ENCODE peak calls at places on chromosomes 16 and 17, in six cellular contexts. F, P, J, B, M and H are unnamed samples.

GRCh38 chr16:4935231-4935855 is 1.6 kb downstream of the PPL start:
- DNase-seq in J (peak), F (no peak), M (no peak), P (no peak), B (no peak), H (no peak)

GRCh38 chr17:63309021-63309420 is 137.1 kb downstream of the CYB561 start:
- DNase-seq in F (no peak), B (no peak), M (no peak), P (no peak), J (peak), H (no peak)

GRCh38 chr16:25747160-25747758 is 55.5 kb downstream of the HS3ST4 start:
- DNase-seq in B (no peak), F (peak), P (peak), M (no peak), J (peak), H (no peak)

GRCh38 chr16:88924834-88925539 is 52.0 kb downstream of the CBFA2T3 start:
- DNase-seq in J (peak), M (peak), B (no peak), F (peak), P (no peak), H (peak)

GRCh38 chr17:16936536-16937310 is 35.2 kb downstream of the TNFRSF13B start:
- DNase-seq in B (no peak), J (no peak), M (no peak), P (no peak), F (no peak), H (no peak)

GRCh38 chr17:31580331-31581021 is 189.0 kb downstream of the RAB11FIP4 start:
- DNase-seq in P (no peak), M (no peak), F (no peak), J (peak), B (no peak), H (no peak)

GRCh38 chr16:10391339-10391738 is 5.5 kb downstream of the ATF7IP2 start:
- DNase-seq in F (no peak), M (no peak), J (no peak), B (no peak), P (no peak), H (no peak)

GRCh38 chr17:17818088-17818526 is 18.7 kb downstream of the SREBF1 start:
- DNase-seq in P (no peak), B (no peak), F (no peak), M (no peak), J (peak), H (no peak)

GRCh38 chr17:6279659-6280058 is 155.3 kb downstream of the AIPL1 start:
- DNase-seq in J (peak), P (no peak), M (no peak), B (peak), F (peak), H (no peak)

GRCh38 chr16:80824623-80825364 is 20.4 kb upstream of the CDYL2 start:
- DNase-seq in B (no peak), M (peak), P (no peak), J (peak), F (peak), H (peak)

GRCh38 chr16:59688006-59688405 is 953.9 kb upstream of the GOT2 start:
- DNase-seq in P (no peak), F (no peak), J (no peak), B (no peak), M (no peak), H (no peak)

GRCh38 chr17:53932386-53932785 is 109.7 kb downstream of the KIF2B start:
- DNase-seq in P (no peak), J (no peak), F (no peak), M (no peak), B (no peak), H (no peak)

GRCh38 chr16:4370570-4371480 is 823 bp upstream of the VASN start:
- DNase-seq in B (no peak), M (peak), P (no peak), J (no peak), F (no peak), H (no peak)

GRCh38 chr17:36506831-36507230 is 20.4 kb downstream of the ZNHIT3 start:
- DNase-seq in M (no peak), J (no peak), P (no peak), B (no peak), F (no peak), H (no peak)

GRCh38 chr16:75589301-75589700 is 23.1 kb downstream of the GABARAPL2 start:
- DNase-seq in B (no peak), P (no peak), J (no peak), M (no peak), F (peak), H (no peak)

GRCh38 chr17:47948706-47949196 is 7.4 kb downstream of the PNPO start:
- DNase-seq in P (no peak), J (peak), M (no peak), B (no peak), F (no peak), H (no peak)

GRCh38 chr17:73989671-73990070 is 213.8 kb upstream of the RPL38 start:
- DNase-seq in P (no peak), F (no peak), M (no peak), J (no peak), B (no peak), H (no peak)

GRCh38 chr16:85888405-85889331 is 10.3 kb upstream of the IRF8 start:
- DNase-seq in P (no peak), B (no peak), M (no peak), F (no peak), J (peak), H (peak)

GRCh38 chr16:79865918-79866317 is 265.4 kb upstream of the MAF start:
- DNase-seq in M (no peak), B (no peak), P (no peak), J (no peak), F (no peak), H (no peak)

GRCh38 chr17:82267575-82268379 is 5.7 kb downstream of the CSNK1D start:
- DNase-seq in B (no peak), P (no peak), M (peak), J (peak), F (no peak), H (peak)

GRCh38 chr16:67486805-67487204 is 3.5 kb upstream of the AGRP start:
- DNase-seq in P (no peak), F (no peak), J (no peak), B (no peak), M (no peak), H (no peak)